ENCODE peak calls at places on chromosomes 13 and 19, in six cellular contexts. X is IMR-90, Q is mesenchymal stem cell, P is H9, T is mesendoderm, Y is neuronal stem cell. M is an unnamed sample.

GRCh38 chr13:44086389-44086788 is 206.7 kb downstream of the LACC1 start:
- DNase-seq in X (no peak), Q (no peak), P (no peak), T (no peak), Y (no peak), M (no peak)

GRCh38 chr13:40812102-40812501 is 22.7 kb downstream of the SLC25A15 start:
- DNase-seq in X (no peak), Q (no peak), P (no peak), T (no peak), Y (no peak), M (no peak)

GRCh38 chr19:33676999-33677665 is 55.4 kb downstream of the CHST8 start:
- DNase-seq in X (no peak), Q (no peak), P (no peak), T (no peak), Y (no peak), M (no peak)

GRCh38 chr13:44273216-44273615 is 100.4 kb upstream of the SERP2 start:
- DNase-seq in X (no peak), Q (no peak), P (no peak), T (no peak), Y (no peak), M (no peak)

GRCh38 chr13:101489635-101490034 is 37.2 kb downstream of the ITGBL1 start:
- DNase-seq in X (peak; percentile 12), Q (peak; percentile 18), P (no peak), T (no peak), Y (no peak), M (peak; percentile 7)

GRCh38 chr19:45613926-45614725 is 12.1 kb upstream of the GPR4 start:
- DNase-seq in X (peak; percentile 93), Q (peak; percentile 96), P (no peak), T (no peak), Y (no peak), M (peak; percentile 85)

GRCh38 chr13:99636728-99637353 is 135.6 kb downstream of the TM9SF2 start:
- DNase-seq in X (no peak), Q (no peak), P (no peak), T (no peak), Y (no peak), M (no peak)

GRCh38 chr13:101520672-101521071 is 68.2 kb downstream of the ITGBL1 start:
- DNase-seq in X (peak; percentile 86), Q (peak; percentile 61), P (no peak), T (no peak), Y (no peak), M (no peak)

GRCh38 chr19:49224856-49225255 is 67.3 kb downstream of the TRPM4 start:
- DNase-seq in X (peak; percentile 57), Q (peak; percentile 61), P (peak; percentile 87), T (peak; percentile 84), Y (peak; percentile 48), M (peak; percentile 19)

GRCh38 chr13:41864658-41865057 is 96.3 kb downstream of the VWA8 start:
- DNase-seq in X (no peak), Q (peak; percentile 64), P (no peak), T (no peak), Y (no peak), M (no peak)

GRCh38 chr13:106343831-106344230 is 191.6 kb downstream of the EFNB2 start:
- DNase-seq in X (no peak), Q (no peak), P (no peak), T (peak; percentile 85), Y (no peak), M (peak; percentile 50)

GRCh38 chr19:28710278-28710677 is 502.7 kb downstream of the UQCRFS1 start:
- DNase-seq in X (peak; percentile 67), Q (peak; percentile 76), P (no peak), T (peak; percentile 71), Y (peak; percentile 59), M (no peak)

GRCh38 chr13:100306042-100306441 is 217.1 kb downstream of the PCCA start:
- DNase-seq in X (no peak), Q (no peak), P (no peak), T (no peak), Y (no peak), M (no peak)

GRCh38 chr13:42129033-42129432 is 80.6 kb downstream of the DGKH start:
- DNase-seq in X (no peak), Q (no peak), P (no peak), T (no peak), Y (no peak), M (no peak)

GRCh38 chr13:41645313-41645712 is 188.0 kb downstream of the RGCC start:
- DNase-seq in X (peak; percentile 90), Q (peak; percentile 72), P (no peak), T (no peak), Y (no peak), M (peak; percentile 75)

GRCh38 chr13:101892296-101892695 is 439.8 kb downstream of the ITGBL1 start:
- DNase-seq in X (no peak), Q (no peak), P (no peak), T (no peak), Y (no peak), M (no peak)

GRCh38 chr19:2051771-2052704 is 994 bp upstream of the MKNK2 start:
- DNase-seq in X (no peak), Q (no peak), P (peak; percentile 30), T (no peak), Y (no peak), M (no peak)

GRCh38 chr13:47396915-47397314 is 500.1 kb upstream of the HTR2A start:
- DNase-seq in X (no peak), Q (no peak), P (no peak), T (peak; percentile 14), Y (no peak), M (no peak)

GRCh38 chr19:33441828-33442227 is 68.3 kb downstream of the CEBPG start:
- DNase-seq in X (no peak), Q (no peak), P (no peak), T (no peak), Y (no peak), M (no peak)

GRCh38 chr19:3508771-3509535 is 2.8 kb downstream of the FZR1 start:
- DNase-seq in X (peak; percentile 30), Q (no peak), P (no peak), T (no peak), Y (no peak), M (no peak)

GRCh38 chr19:3505598-3506383 is at the start of gene FZR1:
- DNase-seq in X (peak; percentile 98), Q (peak; percentile 98), P (peak; percentile 98), T (peak; percentile 99), Y (peak; percentile 96), M (peak; percentile 99)

GRCh38 chr19:3506384-3507340 is 551 bp downstream of the FZR1 start:
- DNase-seq in X (no peak), Q (peak; percentile 38), P (no peak), T (no peak), Y (no peak), M (peak; percentile 22)

GRCh38 chr19:3509566-3509989 is 3.5 kb downstream of the FZR1 start:
- DNase-seq in X (peak; percentile 80), Q (peak; percentile 80), P (no peak), T (no peak), Y (no peak), M (peak; percentile 91)

DNA sequence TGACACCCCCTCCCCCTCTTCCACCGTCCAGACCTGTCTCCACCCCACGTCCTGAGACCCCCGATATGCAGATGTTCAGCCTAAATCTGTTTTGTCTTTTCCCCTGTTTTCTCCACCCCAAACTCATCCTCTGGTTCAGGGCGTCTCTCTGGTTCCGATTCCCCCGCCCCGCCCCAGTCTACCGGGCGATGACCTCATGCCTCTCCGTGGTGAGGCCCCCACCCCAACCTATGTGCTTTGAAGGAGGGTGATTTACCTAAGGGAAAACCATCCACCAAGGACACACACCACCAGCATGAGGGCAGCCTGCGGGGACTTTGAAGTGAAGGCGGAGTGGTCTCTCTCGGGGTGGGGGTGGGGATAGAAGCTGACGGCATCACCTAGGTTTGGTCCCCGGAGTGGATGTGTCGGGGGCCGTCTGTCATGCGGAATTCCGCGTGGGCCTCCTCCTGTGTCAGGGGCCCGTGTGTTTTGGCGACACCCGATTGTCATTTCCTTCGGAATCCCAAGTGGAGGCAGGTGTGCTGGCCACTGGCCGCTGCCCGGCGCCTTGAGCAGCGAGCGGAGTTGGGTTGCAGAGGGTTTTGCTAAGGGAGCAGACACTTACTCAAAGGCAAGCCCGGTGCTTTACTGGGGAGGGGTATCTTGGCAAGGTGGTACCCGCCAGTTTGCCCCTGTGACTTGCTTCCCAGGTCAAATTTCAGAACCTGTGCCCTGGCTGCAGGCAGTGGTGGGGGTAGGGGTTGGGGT is 1.4 kb downstream of the FZR1 start:
- DNase-seq in X (no peak), Q (peak; percentile 40), P (peak; percentile 79), T (peak; percentile 69), Y (no peak), M (peak; percentile 42)
- H3K23ac ChIP-seq in X (peak overlapping the region; percentile 82), Q (peak overlapping the region; percentile 37), P (no peak overlapping the region), T (no peak overlapping the region), Y (peak overlapping the region; percentile 85), M (no peak overlapping the region)

DNA sequence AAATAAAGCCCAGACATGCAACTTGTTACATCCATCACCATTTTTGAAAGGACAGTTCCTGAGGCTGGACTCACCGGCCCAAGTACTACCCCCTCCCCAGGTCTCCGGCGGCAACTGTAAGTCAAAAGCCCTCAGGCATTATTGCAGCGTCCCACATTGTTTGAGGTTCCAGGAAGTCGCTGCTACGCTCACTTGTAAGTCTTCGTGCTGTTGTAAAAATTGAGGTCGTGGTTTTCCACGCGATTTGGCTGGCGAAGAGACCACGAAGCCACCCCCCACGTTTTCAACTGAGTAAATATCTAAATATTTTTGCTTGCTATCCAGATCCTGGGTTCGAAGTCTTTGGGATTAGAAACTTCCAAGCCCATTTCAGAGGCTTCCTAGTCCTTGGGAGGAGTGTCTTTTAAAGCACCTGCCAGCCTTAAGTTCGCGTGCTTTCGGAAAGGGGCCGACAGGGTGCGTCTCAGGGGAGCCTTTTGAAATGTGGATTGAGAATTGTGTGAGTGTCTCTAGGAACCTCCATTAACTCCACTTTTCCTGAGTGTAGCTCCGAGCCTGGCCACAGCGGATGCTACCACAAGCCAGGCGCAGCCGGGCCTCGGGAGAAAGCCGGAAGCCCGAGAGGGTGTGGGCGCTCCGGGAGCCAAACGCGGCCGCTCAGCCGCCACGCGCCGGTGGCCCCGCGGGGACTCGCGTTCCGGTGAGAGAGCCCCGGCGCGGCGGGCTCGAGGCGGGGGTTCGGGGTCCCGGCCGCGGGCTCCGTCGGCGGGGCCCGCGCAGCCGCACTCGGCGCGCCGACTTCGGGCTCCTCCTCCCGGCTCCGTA is at the start of gene FNDC3A:
- DNase-seq in X (peak; percentile 64), Q (peak; percentile 74), P (peak; percentile 79), T (peak; percentile 90), Y (no peak), M (peak; percentile 45)
- H3K23ac ChIP-seq in X (peak within 1 kb of the TSS; percentile 90), Q (peak within 1 kb of the TSS; percentile 60), P (no peak within 1 kb of the TSS), T (peak within 1 kb of the TSS; percentile 19), Y (peak within 1 kb of the TSS; percentile 90), M (no peak within 1 kb of the TSS)

DNA sequence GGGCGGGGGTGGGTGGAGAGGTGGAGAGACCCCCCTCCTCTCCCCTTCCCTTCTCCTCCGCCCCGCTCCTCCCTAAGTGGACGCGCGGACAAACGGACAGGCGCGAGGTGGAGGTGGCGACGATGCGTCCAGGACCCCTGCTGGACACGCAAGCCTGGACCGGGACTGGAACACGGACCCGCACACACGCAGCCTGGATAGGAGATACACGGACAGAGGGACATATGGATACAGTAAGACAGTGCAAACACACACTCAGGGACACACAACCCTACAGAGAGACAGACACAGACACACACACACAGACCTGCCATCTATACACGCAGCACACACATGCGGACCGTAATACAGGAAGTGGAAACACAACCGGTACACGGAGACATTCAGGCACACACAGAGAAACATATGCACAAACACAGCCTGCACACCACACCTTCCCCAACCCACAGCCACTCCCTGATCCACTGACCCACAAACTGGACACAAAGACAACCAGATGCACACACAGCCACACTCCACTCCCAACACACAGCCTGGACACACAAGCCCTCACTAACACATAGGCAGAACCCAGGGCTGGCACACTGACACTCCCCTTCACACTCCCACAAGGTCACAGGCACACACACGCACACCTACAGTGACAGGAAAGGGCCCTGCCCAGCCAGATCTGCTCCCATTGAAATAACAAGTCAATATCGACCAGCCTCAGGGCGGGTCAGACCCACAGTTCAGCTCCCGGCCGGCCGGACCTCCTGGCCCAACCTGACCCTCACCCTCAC is 696 bp upstream of the ERFL start:
- DNase-seq in X (no peak), Q (no peak), P (no peak), T (no peak), Y (no peak), M (no peak)
- H3K23ac ChIP-seq in X (peak overlapping the region; percentile 84), Q (no peak overlapping the region), P (no peak overlapping the region), T (no peak overlapping the region), Y (peak overlapping the region; percentile 95), M (peak overlapping the region; percentile 95)

GRCh38 chr19:31127132-31127967 is 221.9 kb downstream of the TSHZ3 start:
- DNase-seq in X (peak; percentile 99), Q (peak; percentile 98), P (no peak), T (peak; percentile 63), Y (no peak), M (no peak)
- H3K23ac ChIP-seq in X (peak overlapping the region; percentile 90), Q (no peak overlapping the region), P (no peak overlapping the region), T (no peak overlapping the region), Y (no peak overlapping the region), M (no peak overlapping the region)

M was measured in trophoblast cell.